ENCODE peak calls at places on chromosomes 2 and 18, in four cellular contexts. One of them, this sample, is unnamed.

GRCh38 chr2:176567361-176567760 is 298.1 kb downstream of the MTX2 start:
- DNase-seq in mesendoderm: no peak
- DNase-seq in IMR-90: peak
- DNase-seq in mesenchymal stem cell: no peak
- DNase-seq in this sample: no peak

GRCh38 chr2:191557841-191558240 is 120.1 kb upstream of the NABP1 start:
- DNase-seq in mesendoderm: no peak
- DNase-seq in IMR-90: no peak
- DNase-seq in mesenchymal stem cell: no peak
- DNase-seq in this sample: no peak

GRCh38 chr2:131046580-131047274 is 46.5 kb downstream of the FAM168B start:
- DNase-seq in mesendoderm: no peak
- DNase-seq in IMR-90: no peak
- DNase-seq in mesenchymal stem cell: no peak
- DNase-seq in this sample: no peak

GRCh38 chr2:130365963-130366362 is 10.1 kb downstream of the PTPN18 start:
- DNase-seq in mesendoderm: no peak
- DNase-seq in IMR-90: no peak
- DNase-seq in mesenchymal stem cell: no peak
- DNase-seq in this sample: no peak

GRCh38 chr18:9137168-9138066 is 836 bp downstream of the ANKRD12 start:
- DNase-seq in mesendoderm: peak
- DNase-seq in IMR-90: peak
- DNase-seq in mesenchymal stem cell: peak
- DNase-seq in this sample: no peak

GRCh38 chr18:75247041-75247551 is 36.5 kb downstream of the TSHZ1 start:
- DNase-seq in mesendoderm: no peak
- DNase-seq in IMR-90: peak
- DNase-seq in mesenchymal stem cell: peak
- DNase-seq in this sample: no peak

GRCh38 chr2:225103737-225104141 is 61.5 kb upstream of the DOCK10 start:
- DNase-seq in mesendoderm: no peak
- DNase-seq in IMR-90: peak
- DNase-seq in mesenchymal stem cell: peak
- DNase-seq in this sample: no peak

GRCh38 chr2:215912299-215912842 is 101.0 kb downstream of the MREG start:
- DNase-seq in mesendoderm: no peak
- DNase-seq in IMR-90: no peak
- DNase-seq in mesenchymal stem cell: no peak
- DNase-seq in this sample: no peak

GRCh38 chr2:239047420-239047819 is 199.5 kb downstream of the TWIST2 start:
- DNase-seq in mesendoderm: no peak
- DNase-seq in IMR-90: no peak
- DNase-seq in mesenchymal stem cell: no peak
- DNase-seq in this sample: no peak

GRCh38 chr2:160005476-160005875 is 56.9 kb downstream of the PLA2R1 start:
- DNase-seq in mesendoderm: no peak
- DNase-seq in IMR-90: no peak
- DNase-seq in mesenchymal stem cell: no peak
- DNase-seq in this sample: no peak

GRCh38 chr18:8744656-8745055 is 39.3 kb downstream of the MTCL1 start:
- DNase-seq in mesendoderm: no peak
- DNase-seq in IMR-90: peak
- DNase-seq in mesenchymal stem cell: no peak
- DNase-seq in this sample: no peak

GRCh38 chr2:230778350-230779140 is 65.9 kb downstream of the CAB39 start:
- DNase-seq in mesendoderm: no peak
- DNase-seq in IMR-90: no peak
- DNase-seq in mesenchymal stem cell: no peak
- DNase-seq in this sample: no peak

GRCh38 chr2:120780402-120780801 is 44.7 kb downstream of the GLI2 start:
- DNase-seq in mesendoderm: no peak
- DNase-seq in IMR-90: no peak
- DNase-seq in mesenchymal stem cell: peak
- DNase-seq in this sample: no peak

GRCh38 chr2:203740741-203741363 is 34.4 kb downstream of the CD28 start:
- DNase-seq in mesendoderm: peak
- DNase-seq in IMR-90: peak
- DNase-seq in mesenchymal stem cell: no peak
- DNase-seq in this sample: no peak

GRCh38 chr2:219210572-219211362 is 4.2 kb downstream of the ZFAND2B start:
- DNase-seq in mesendoderm: peak
- DNase-seq in IMR-90: no peak
- DNase-seq in mesenchymal stem cell: no peak
- DNase-seq in this sample: no peak

GRCh38 chr2:166417669-166418068 is 41.9 kb upstream of the SCN9A start:
- DNase-seq in mesendoderm: peak
- DNase-seq in IMR-90: peak
- DNase-seq in mesenchymal stem cell: peak
- DNase-seq in this sample: no peak

GRCh38 chr2:200471324-200471848 is 38.5 kb downstream of the KCTD18 start:
- DNase-seq in mesendoderm: peak
- DNase-seq in IMR-90: no peak
- DNase-seq in mesenchymal stem cell: peak
- DNase-seq in this sample: peak

GRCh38 chr2:56680971-56681631 is 497.3 kb downstream of the CCDC85A start:
- DNase-seq in mesendoderm: no peak
- DNase-seq in IMR-90: peak
- DNase-seq in mesenchymal stem cell: peak
- DNase-seq in this sample: no peak

GRCh38 chr2:230661072-230661957 is 51.3 kb upstream of the CAB39 start:
- DNase-seq in mesendoderm: no peak
- DNase-seq in IMR-90: no peak
- DNase-seq in mesenchymal stem cell: no peak
- DNase-seq in this sample: no peak

GRCh38 chr2:23654756-23655155 is 269.8 kb downstream of the KLHL29 start:
- DNase-seq in mesendoderm: no peak
- DNase-seq in IMR-90: no peak
- DNase-seq in mesenchymal stem cell: no peak
- DNase-seq in this sample: no peak

GRCh38 chr2:13040043-13040442 is 323.3 kb downstream of the TRIB2 start:
- DNase-seq in mesendoderm: no peak
- DNase-seq in IMR-90: no peak
- DNase-seq in mesenchymal stem cell: no peak
- DNase-seq in this sample: peak

GRCh38 chr2:10971855-10972348 is 60.2 kb downstream of the KCNF1 start:
- DNase-seq in mesendoderm: no peak
- DNase-seq in IMR-90: no peak
- DNase-seq in mesenchymal stem cell: no peak
- DNase-seq in this sample: no peak

GRCh38 chr2:74655579-74655978 is 1.5 kb downstream of the SEMA4F start:
- DNase-seq in mesendoderm: no peak
- DNase-seq in IMR-90: no peak
- DNase-seq in mesenchymal stem cell: no peak
- DNase-seq in this sample: no peak

GRCh38 chr2:27792759-27793158 is 21.2 kb downstream of the MRPL33 start:
- DNase-seq in mesendoderm: no peak
- DNase-seq in IMR-90: peak
- DNase-seq in mesenchymal stem cell: peak
- DNase-seq in this sample: no peak

GRCh38 chr2:30511122-30512083 is 64.4 kb downstream of the LCLAT1 start:
- DNase-seq in mesendoderm: peak
- DNase-seq in IMR-90: peak
- DNase-seq in mesenchymal stem cell: peak
- DNase-seq in this sample: no peak

GRCh38 chr2:162258169-162258568 is 14.9 kb upstream of the FAP start:
- DNase-seq in mesendoderm: no peak
- DNase-seq in IMR-90: peak
- DNase-seq in mesenchymal stem cell: peak
- DNase-seq in this sample: no peak

GRCh38 chr2:96404446-96405373 is 69.1 kb downstream of the NCAPH start:
- DNase-seq in mesendoderm: no peak
- DNase-seq in IMR-90: no peak
- DNase-seq in mesenchymal stem cell: no peak
- DNase-seq in this sample: no peak

GRCh38 chr2:21924640-21925285 is 801.0 kb downstream of the TDRD15 start:
- DNase-seq in mesendoderm: no peak
- DNase-seq in IMR-90: peak
- DNase-seq in mesenchymal stem cell: peak
- DNase-seq in this sample: no peak

GRCh38 chr18:28132084-28132483 is 44.8 kb downstream of the CDH2 start:
- DNase-seq in mesendoderm: peak
- DNase-seq in IMR-90: no peak
- DNase-seq in mesenchymal stem cell: peak
- DNase-seq in this sample: no peak

GRCh38 chr2:7592618-7593140 is 675.5 kb downstream of the RNF144A start:
- DNase-seq in mesendoderm: no peak
- DNase-seq in IMR-90: no peak
- DNase-seq in mesenchymal stem cell: no peak
- DNase-seq in this sample: no peak

GRCh38 chr2:217792611-217793527 is 209.9 kb downstream of the TNS1 start:
- DNase-seq in mesendoderm: no peak
- DNase-seq in IMR-90: peak
- DNase-seq in mesenchymal stem cell: no peak
- DNase-seq in this sample: no peak

GRCh38 chr18:3716116-3716660 is 266.2 kb downstream of the TGIF1 start:
- DNase-seq in mesendoderm: no peak
- DNase-seq in IMR-90: no peak
- DNase-seq in mesenchymal stem cell: no peak
- DNase-seq in this sample: no peak

GRCh38 chr2:184530239-184530638 is 68.1 kb upstream of the ZNF804A start:
- DNase-seq in mesendoderm: no peak
- DNase-seq in IMR-90: no peak
- DNase-seq in mesenchymal stem cell: no peak
- DNase-seq in this sample: peak

GRCh38 chr18:39173022-39173421 is 1607.4 kb upstream of the CELF4 start:
- DNase-seq in mesendoderm: peak
- DNase-seq in IMR-90: no peak
- DNase-seq in mesenchymal stem cell: no peak
- DNase-seq in this sample: no peak

GRCh38 chr18:63365909-63366269 is 1.1 kb downstream of the KDSR start:
- DNase-seq in mesendoderm: no peak
- DNase-seq in IMR-90: peak
- DNase-seq in mesenchymal stem cell: no peak
- DNase-seq in this sample: no peak

GRCh38 chr2:189037518-189037917 is 63.3 kb downstream of the COL3A1 start:
- DNase-seq in mesendoderm: no peak
- DNase-seq in IMR-90: peak
- DNase-seq in mesenchymal stem cell: no peak
- DNase-seq in this sample: no peak

GRCh38 chr2:59184281-59185020 is 943.3 kb upstream of the FANCL start:
- DNase-seq in mesendoderm: no peak
- DNase-seq in IMR-90: no peak
- DNase-seq in mesenchymal stem cell: peak
- DNase-seq in this sample: no peak

GRCh38 chr2:77328125-77328524 is 194.1 kb downstream of the LRRTM4 start:
- DNase-seq in mesendoderm: no peak
- DNase-seq in IMR-90: no peak
- DNase-seq in mesenchymal stem cell: no peak
- DNase-seq in this sample: no peak
- H3K9ac ChIP-seq in mesendoderm: no peak
- H3K9ac ChIP-seq in IMR-90: no peak
- H3K9ac ChIP-seq in mesenchymal stem cell: no peak
- H3K9ac ChIP-seq in this sample: no peak

DNA sequence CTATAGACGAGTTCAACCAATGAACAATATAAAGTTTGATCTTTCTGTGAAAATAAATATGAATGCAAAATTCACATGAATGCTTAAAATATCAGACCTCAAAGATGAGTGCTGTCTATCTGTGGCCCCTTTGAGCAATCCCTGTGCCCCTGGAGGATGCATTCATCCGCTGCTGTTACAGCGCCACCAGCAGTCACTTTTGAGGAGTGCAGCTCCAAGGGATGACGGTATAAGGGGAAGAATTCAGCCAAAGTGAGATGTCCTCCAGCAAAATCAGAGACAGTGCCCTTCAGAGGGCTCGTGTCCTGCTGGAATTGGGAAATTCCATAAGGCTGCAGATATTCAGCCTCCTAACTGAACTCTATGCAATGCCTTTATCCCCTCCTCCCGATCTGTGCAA is 12.0 kb upstream of the CHRNA1 start:
- DNase-seq in mesendoderm: peak
- DNase-seq in IMR-90: no peak
- DNase-seq in mesenchymal stem cell: no peak
- DNase-seq in this sample: peak
- H2BK15ac ChIP-seq in mesendoderm: no peak
- H2BK15ac ChIP-seq in IMR-90: peak
- H2BK15ac ChIP-seq in mesenchymal stem cell: no peak
- H2BK15ac ChIP-seq in this sample: no peak

GRCh38 chr18:31680836-31681568 is 3.4 kb downstream of the B4GALT6 start:
- DNase-seq in mesendoderm: peak
- DNase-seq in IMR-90: no peak
- DNase-seq in mesenchymal stem cell: no peak
- DNase-seq in this sample: no peak

GRCh38 chr18:31677592-31677991 is 6.8 kb downstream of the B4GALT6 start:
- DNase-seq in mesendoderm: no peak
- DNase-seq in IMR-90: no peak
- DNase-seq in mesenchymal stem cell: no peak
- DNase-seq in this sample: no peak

GRCh38 chr18:31679806-31680793 is 4.3 kb downstream of the B4GALT6 start:
- DNase-seq in mesendoderm: no peak
- DNase-seq in IMR-90: no peak
- DNase-seq in mesenchymal stem cell: peak
- DNase-seq in this sample: no peak

GRCh38 chr18:31679133-31679731 is 5.1 kb downstream of the B4GALT6 start:
- DNase-seq in mesendoderm: no peak
- DNase-seq in IMR-90: peak
- DNase-seq in mesenchymal stem cell: peak
- DNase-seq in this sample: no peak

DNA sequence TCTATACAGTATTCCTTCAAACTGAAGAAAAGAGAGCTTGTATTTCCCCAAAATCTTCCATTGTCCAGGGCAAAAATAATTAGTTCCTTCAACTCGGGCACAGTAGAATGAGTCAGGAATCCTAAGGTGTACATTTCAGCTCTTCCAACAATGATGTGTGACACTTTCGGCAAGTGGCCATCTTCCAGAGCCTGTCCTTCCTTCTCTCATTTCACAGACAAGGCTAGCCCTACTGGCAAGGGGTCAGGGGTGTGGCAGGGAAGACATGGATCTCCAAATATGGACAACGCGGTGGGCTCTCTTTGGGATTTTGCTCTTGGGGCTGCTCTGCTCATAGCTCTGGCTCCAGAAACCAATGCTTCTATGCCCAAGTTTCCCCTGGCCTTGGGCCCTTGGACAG is 6.0 kb downstream of the B4GALT6 start:
- DNase-seq in mesendoderm: no peak
- DNase-seq in IMR-90: no peak
- DNase-seq in mesenchymal stem cell: no peak
- DNase-seq in this sample: no peak
- H3K4me2 ChIP-seq in mesendoderm: no peak
- H3K4me2 ChIP-seq in IMR-90: no peak
- H3K4me2 ChIP-seq in mesenchymal stem cell: no peak
- H3K4me2 ChIP-seq in this sample: no peak

GRCh38 chr18:23377669-23378469 is 75.2 kb upstream of the RIOK3 start:
- DNase-seq in mesendoderm: peak
- DNase-seq in IMR-90: peak
- DNase-seq in mesenchymal stem cell: peak
- DNase-seq in this sample: no peak
- H3K9ac ChIP-seq in mesendoderm: no peak
- H3K9ac ChIP-seq in IMR-90: no peak
- H3K9ac ChIP-seq in mesenchymal stem cell: peak
- H3K9ac ChIP-seq in this sample: no peak